ENCODE peak calls at places on chromosomes 16 and 17, in seven cellular contexts. D is endodermal cell; H is colonic mucosa; P is adrenal gland; O is epithelial cell of esophagus; M is B cell; W is effector memory CD8-positive, alpha-beta T cell. E is an unnamed sample.

GRCh38 chr17:75260679-75261335 is 599 bp downstream of the GGA3 start:
- DNase-seq in M (no peak), P (no peak), O (peak), H (no peak), D (no peak), W (no peak), E (no peak)

GRCh38 chr16:10188236-10188635 is 6.0 kb upstream of the GRIN2A start:
- DNase-seq in D (peak), P (no peak), M (no peak), W (no peak), H (no peak), O (peak), E (no peak)

GRCh38 chr17:15171433-15172047 is 93.6 kb downstream of the PMP22 start:
- DNase-seq in D (peak), P (peak), W (no peak), H (peak), O (peak), M (no peak), E (peak)

GRCh38 chr17:57945999-57946797 is 9.0 kb downstream of the CUEDC1 start:
- DNase-seq in M (no peak), D (no peak), P (no peak), H (no peak), O (peak), W (no peak), E (no peak)

GRCh38 chr17:48626470-48627241 is 498 bp upstream of the HOXB9 start:
- DNase-seq in M (peak), O (no peak), H (peak), D (peak), W (peak), P (no peak), E (no peak)

GRCh38 chr16:17346441-17346773 is 124.4 kb downstream of the XYLT1 start:
- DNase-seq in D (no peak), H (no peak), P (no peak), O (no peak), W (no peak), M (no peak), E (no peak)

GRCh38 chr17:13079010-13079409 is 61.2 kb upstream of the ELAC2 start:
- DNase-seq in D (no peak), O (no peak), M (no peak), P (no peak), H (no peak), W (no peak), E (no peak)

GRCh38 chr17:8487130-8487645 is 51.5 kb downstream of the NDEL1 start:
- DNase-seq in D (no peak), M (no peak), W (no peak), P (no peak), H (no peak), O (no peak), E (no peak)

GRCh38 chr17:66495035-66495434 is 192.6 kb downstream of the PRKCA start:
- DNase-seq in O (no peak), P (no peak), H (no peak), M (no peak), W (no peak), D (no peak), E (no peak)

GRCh38 chr16:1791943-1792812 is 1.3 kb downstream of the IGFALS start:
- DNase-seq in H (peak), O (no peak), P (peak), D (peak), W (no peak), M (peak), E (no peak)

GRCh38 chr16:499924-500323 is 27.6 kb upstream of the CAPN15 start:
- DNase-seq in H (no peak), O (no peak), M (no peak), W (no peak), D (no peak), P (no peak), E (no peak)

GRCh38 chr17:47295037-47295873 is 28.5 kb upstream of the EFCAB13 start:
- DNase-seq in D (no peak), W (no peak), M (no peak), O (no peak), P (no peak), H (no peak), E (no peak)

GRCh38 chr17:40517286-40517662 is 15.9 kb upstream of the TNS4 start:
- DNase-seq in P (no peak), W (no peak), D (peak), H (no peak), M (no peak), O (no peak), E (peak)

GRCh38 chr16:66116163-66116792 is 250.2 kb upstream of the CDH5 start:
- DNase-seq in W (no peak), M (no peak), P (no peak), H (no peak), D (no peak), O (peak), E (no peak)

GRCh38 chr17:35291802-35292201 is 48.9 kb downstream of the SLFN5 start:
- DNase-seq in W (no peak), P (no peak), H (no peak), O (peak), M (no peak), D (no peak), E (no peak)

GRCh38 chr16:48885456-48885855 is 275.5 kb upstream of the N4BP1 start:
- DNase-seq in D (no peak), O (no peak), M (no peak), W (no peak), P (no peak), H (no peak), E (no peak)

GRCh38 chr17:10460062-10460461 is 9.3 kb downstream of the MYH4 start:
- DNase-seq in H (no peak), W (no peak), O (no peak), D (no peak), P (no peak), M (no peak), E (no peak)

GRCh38 chr17:7213895-7214299 is 5.7 kb downstream of the DLG4 start:
- DNase-seq in H (no peak), O (peak), P (peak), D (peak), M (peak), W (no peak), E (peak)

GRCh38 chr16:51002889-51003490 is 148.1 kb downstream of the SALL1 start:
- DNase-seq in W (no peak), M (no peak), H (no peak), D (no peak), O (no peak), P (no peak), E (no peak)

GRCh38 chr17:32769846-32770245 is 107.1 kb downstream of the MYO1D start:
- DNase-seq in D (no peak), M (no peak), P (no peak), O (peak), H (no peak), W (no peak), E (no peak)

GRCh38 chr17:70622382-70623260 is 453.3 kb downstream of the KCNJ2 start:
- DNase-seq in M (no peak), P (peak), D (peak), W (no peak), O (peak), H (peak), E (peak)

GRCh38 chr17:8421571-8421970 is 14.1 kb upstream of the NDEL1 start:
- DNase-seq in D (peak), P (no peak), M (no peak), O (peak), W (no peak), H (no peak), E (no peak)

GRCh38 chr17:11981862-11982261 is 15.4 kb downstream of the ZNF18 start:
- DNase-seq in H (no peak), W (no peak), M (no peak), O (no peak), P (no peak), D (no peak), E (no peak)

GRCh38 chr16:12256880-12257279 is 280.3 kb downstream of the SNX29 start:
- DNase-seq in M (no peak), W (no peak), P (no peak), H (no peak), O (peak), D (no peak), E (no peak)

GRCh38 chr16:81586421-81586820 is 141.8 kb downstream of the CMIP start:
- DNase-seq in H (no peak), D (no peak), M (no peak), O (no peak), P (no peak), W (no peak), E (no peak)

GRCh38 chr16:89691986-89692569 is 5.6 kb downstream of the CDK10 start:
- DNase-seq in D (no peak), P (no peak), W (no peak), O (no peak), M (no peak), H (no peak), E (no peak)

GRCh38 chr17:80779336-80779735 is 212.3 kb upstream of the CHMP6 start:
- DNase-seq in W (no peak), M (no peak), D (no peak), H (no peak), P (no peak), O (no peak), E (no peak)

GRCh38 chr16:11571549-11571948 is 15.2 kb downstream of the LITAF start:
- DNase-seq in D (no peak), M (no peak), P (no peak), O (no peak), W (no peak), H (no peak), E (no peak)

GRCh38 chr16:50694206-50694605 is 800 bp downstream of the NOD2 start:
- DNase-seq in O (no peak), H (no peak), P (no peak), M (no peak), D (peak), W (no peak), E (no peak)

GRCh38 chr17:59851431-59852375 is 41.0 kb downstream of the TUBD1 start:
- DNase-seq in P (peak), D (no peak), M (no peak), O (no peak), H (peak), W (no peak), E (no peak)

GRCh38 chr17:33949100-33949499 is 306.0 kb upstream of the CCL2 start:
- DNase-seq in W (no peak), O (no peak), D (peak), P (no peak), M (no peak), H (no peak), E (no peak)

GRCh38 chr17:63512896-63513644 is 10.1 kb upstream of the KCNH6 start:
- DNase-seq in P (no peak), O (no peak), D (no peak), H (no peak), M (no peak), W (no peak), E (no peak)

GRCh38 chr16:4517812-4518211 is 20.8 kb downstream of the CDIP1 start:
- DNase-seq in H (no peak), D (peak), M (no peak), O (peak), P (no peak), W (no peak), E (peak)

E was measured in OCI-LY7.